ENCODE peak calls at places on chromosomes 16 and 17, in five cellular contexts. W, O, K, I and A are unnamed samples.

GRCh38 chr16:49012961-49013726 is 268.5 kb downstream of the CBLN1 start:
- DNase-seq in K (no peak), I (no peak), O (no peak), W (no peak), A (no peak)

GRCh38 chr17:35778641-35779196 is 16.7 kb downstream of the MMP28 start:
- DNase-seq in K (peak; percentile 21), I (no peak), O (no peak), W (no peak), A (no peak)

GRCh38 chr16:1812732-1813163 is 13.9 kb downstream of the HAGH start:
- DNase-seq in I (peak; percentile 87), O (peak; percentile 77), K (peak; percentile 80), W (peak; percentile 78), A (peak; percentile 41)

GRCh38 chr17:68351395-68351794 is 60.1 kb downstream of the ARSG start:
- DNase-seq in W (no peak), I (no peak), K (peak; percentile 19), O (no peak), A (peak; percentile 50)

GRCh38 chr17:2030779-2031163 is 818 bp downstream of the DPH1 start:
- DNase-seq in K (peak; percentile 96), W (no peak), I (no peak), O (no peak), A (no peak)

GRCh38 chr17:64024781-64025731 is 4.6 kb upstream of the ICAM2 start:
- DNase-seq in K (peak; percentile 47), W (no peak), O (no peak), I (no peak), A (peak; percentile 52)

GRCh38 chr17:57114085-57114673 is 29.1 kb downstream of the AKAP1 start:
- DNase-seq in W (peak; percentile 79), I (peak; percentile 45), O (peak; percentile 29), K (peak; percentile 28), A (peak; percentile 63)

GRCh38 chr16:68656771-68657170 is 11.7 kb downstream of the CDH3 start:
- DNase-seq in O (no peak), K (no peak), W (no peak), I (no peak), A (no peak)

GRCh38 chr16:88839026-88839529 is 17.7 kb downstream of the GALNS start:
- DNase-seq in K (no peak), I (no peak), W (no peak), O (no peak), A (peak; percentile 53)

GRCh38 chr17:27346228-27346899 is 52.5 kb downstream of the WSB1 start:
- DNase-seq in K (no peak), I (no peak), W (no peak), O (no peak), A (no peak)

GRCh38 chr16:57591086-57591869 is 37.2 kb upstream of the ADGRG1 start:
- DNase-seq in O (peak; percentile 89), I (peak; percentile 85), W (peak; percentile 87), K (peak; percentile 94), A (peak; percentile 87)

GRCh38 chr16:57591870-57592485 is 36.5 kb upstream of the ADGRG1 start:
- DNase-seq in W (no peak), O (no peak), K (no peak), I (no peak), A (no peak)

GRCh38 chr16:57590654-57591085 is 37.8 kb upstream of the ADGRG1 start:
- DNase-seq in O (peak; percentile 91), W (no peak), K (peak; percentile 86), I (peak; percentile 59), A (peak; percentile 71)

GRCh38 chr16:57589374-57589773 is 39.1 kb upstream of the ADGRG1 start:
- DNase-seq in I (no peak), W (no peak), O (no peak), K (no peak), A (no peak)

DNA sequence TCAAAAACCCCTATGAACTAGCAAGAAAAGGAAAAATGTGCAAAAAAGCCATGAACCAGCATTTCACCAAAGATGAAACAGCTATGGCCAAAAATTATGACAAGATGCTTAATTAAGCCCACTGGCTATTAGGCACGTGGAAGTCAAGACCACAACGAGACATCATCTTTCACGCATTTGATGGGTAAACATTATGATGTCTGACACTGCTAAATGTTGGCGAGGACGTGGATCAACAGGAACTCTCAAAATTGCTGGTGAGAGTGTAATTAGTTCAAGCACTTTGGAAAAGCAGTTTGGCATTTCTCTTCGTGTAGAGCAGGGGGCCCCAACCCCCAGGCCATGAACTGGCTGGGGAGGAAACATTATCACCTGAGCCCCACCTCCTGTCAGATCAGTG is 39.6 kb upstream of the ADGRG1 start:
- DNase-seq in I (no peak), W (no peak), O (no peak), K (no peak), A (no peak)
- H3K36me3 ChIP-seq in I (no peaks in the 10 kb centered on the region), W (no peaks in the 10 kb centered on the region), O (no peaks in the 10 kb centered on the region), K (no peaks in the 10 kb centered on the region), A (no peaks in the 10 kb centered on the region)

GRCh38 chr16:4376126-4376819 is 4.6 kb downstream of the VASN start:
- DNase-seq in I (peak; percentile 56), O (no peak), W (no peak), K (peak; percentile 94), A (peak; percentile 56)
- H2AFZ ChIP-seq in I (no peak overlapping the region), O (no peak overlapping the region), W (no peak overlapping the region), K (no peak overlapping the region), A (no peak overlapping the region)

GRCh38 chr17:65536573-65537342 is 24.7 kb downstream of the AXIN2 start:
- DNase-seq in K (no peak), I (no peak), O (no peak), W (no peak), A (no peak)
- H3K36me3 ChIP-seq in K (no peaks in the 10 kb centered on the region), I (no peaks in the 10 kb centered on the region), O (peaks cover 68% of the 10 kb centered on the region), W (peaks cover 32% of the 10 kb centered on the region), A (peaks cover 64% of the 10 kb centered on the region)

GRCh38 chr16:21654881-21655280 is 2.5 kb upstream of the IGSF6 start:
- DNase-seq in I (no peak), W (no peak), K (no peak), O (no peak), A (no peak)
- H2AFZ ChIP-seq in I (no peak overlapping the region), W (no peak overlapping the region), K (no peak overlapping the region), O (no peak overlapping the region), A (no peak overlapping the region)

DNA sequence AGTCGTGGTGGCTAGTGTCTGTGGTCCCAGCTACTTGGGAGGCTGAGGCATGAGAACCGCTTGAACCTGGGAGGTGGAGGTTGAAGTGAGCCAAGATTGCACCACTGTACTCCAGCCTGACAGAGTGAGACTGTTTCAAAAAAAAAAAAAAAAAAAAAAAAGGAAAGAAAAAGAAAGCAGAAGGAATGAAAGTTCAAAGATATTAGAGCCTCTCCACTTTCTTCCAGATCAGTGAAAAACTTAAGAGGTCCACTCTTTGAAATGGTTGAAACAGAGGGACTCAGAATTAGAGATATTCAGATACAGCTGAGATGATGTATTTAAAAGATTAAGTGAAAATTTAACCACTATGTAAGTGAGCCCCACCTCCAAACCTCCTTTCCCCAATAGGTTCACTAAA is 16.8 kb downstream of the MED13 start:
- DNase-seq in O (no peak), K (no peak), W (no peak), I (no peak), A (no peak)
- H3K36me3 ChIP-seq in O (peaks cover 79% of the 10 kb centered on the region), K (peaks cover 51% of the 10 kb centered on the region), W (peaks cover 2% of the 10 kb centered on the region), I (peaks cover 5% of the 10 kb centered on the region), A (peaks cover 18% of the 10 kb centered on the region)